ENCODE peak calls at places on chromosomes 7 and 10, in six cellular contexts. R is HCT116; E is ovary; M is neuronal stem cell; N is CD8-positive, alpha-beta memory T cell; F is fibroblast of lung. Z is an unnamed sample.

GRCh38 chr7:76358053-76358477 is 726 bp downstream of the YWHAG start:
- DNase-seq in E (peak; percentile 75), N (no peak), F (no peak), R (no peak), M (peak; percentile 41), Z (peak; percentile 61)

GRCh38 chr7:152735443-152736004 is 24.0 kb upstream of the ACTR3B start:
- DNase-seq in N (no peak), R (no peak), F (no peak), M (no peak), E (no peak), Z (peak; percentile 22)

GRCh38 chr7:6197801-6198551 is 74.4 kb downstream of the CYTH3 start:
- DNase-seq in F (no peak), M (no peak), E (no peak), N (no peak), R (no peak), Z (no peak)

GRCh38 chr7:36287371-36288241 is 102.1 kb upstream of the ANLN start:
- DNase-seq in R (no peak), N (peak; percentile 51), E (no peak), M (no peak), F (no peak), Z (no peak)

GRCh38 chr10:43304687-43305333 is 37.9 kb upstream of the RASGEF1A start:
- DNase-seq in M (peak; percentile 38), E (peak; percentile 77), R (no peak), N (peak; percentile 41), F (peak; percentile 52), Z (peak; percentile 74)

GRCh38 chr10:36476399-36476798 is 649.0 kb upstream of the ANKRD30A start:
- DNase-seq in M (no peak), N (no peak), R (no peak), F (no peak), E (no peak), Z (no peak)

GRCh38 chr7:26307226-26307625 is 15.6 kb downstream of the SNX10 start:
- DNase-seq in R (no peak), F (peak; percentile 26), N (no peak), M (no peak), E (no peak), Z (no peak)

GRCh38 chr7:37758467-37758866 is 74.9 kb downstream of the GPR141 start:
- DNase-seq in E (no peak), F (no peak), R (no peak), M (no peak), N (no peak), Z (no peak)

GRCh38 chr10:42992156-42992956 is 84.5 kb upstream of the RET start:
- DNase-seq in M (no peak), R (no peak), E (no peak), N (no peak), F (no peak), Z (no peak)

GRCh38 chr7:39618868-39619267 is 4.5 kb upstream of the RALA start:
- DNase-seq in E (no peak), N (no peak), R (no peak), F (no peak), M (no peak), Z (no peak)

GRCh38 chr10:92702301-92702916 is 12.7 kb downstream of the HHEX start:
- DNase-seq in R (no peak), N (no peak), F (no peak), E (no peak), M (no peak), Z (no peak)

GRCh38 chr10:84845628-84846261 is 517.4 kb downstream of the CCSER2 start:
- DNase-seq in E (no peak), R (peak; percentile 23), N (no peak), F (no peak), M (peak; percentile 15), Z (peak; percentile 71)

GRCh38 chr10:102394801-102395676 is 466 bp upstream of the NFKB2 start:
- DNase-seq in M (peak; percentile 81), R (peak; percentile 72), N (peak; percentile 91), F (peak; percentile 80), E (peak; percentile 93), Z (peak; percentile 81)

GRCh38 chr10:90222372-90222771 is 521.0 kb downstream of the KIF20B start:
- DNase-seq in E (no peak), R (peak; percentile 45), M (no peak), F (peak; percentile 88), N (no peak), Z (no peak)

GRCh38 chr7:44761207-44762161 is 12.8 kb downstream of the ZMIZ2 start:
- DNase-seq in F (no peak), E (peak; percentile 81), N (no peak), M (no peak), R (peak; percentile 67), Z (no peak)

GRCh38 chr7:135245826-135246825 is 12.5 kb downstream of the STRA8 start:
- DNase-seq in E (no peak), F (no peak), N (no peak), M (no peak), R (no peak), Z (no peak)

GRCh38 chr7:150388709-150389531 is 9.8 kb downstream of the ZNF775 start:
- DNase-seq in E (peak; percentile 85), N (no peak), F (peak; percentile 63), R (no peak), M (no peak), Z (peak; percentile 95)

GRCh38 chr7:138032775-138033174 is 30.9 kb upstream of the CREB3L2 start:
- DNase-seq in E (no peak), F (peak; percentile 63), R (no peak), M (no peak), N (no peak), Z (no peak)

GRCh38 chr7:138029941-138030340 is 28.1 kb upstream of the CREB3L2 start:
- DNase-seq in F (peak; percentile 27), M (no peak), E (no peak), R (no peak), N (no peak), Z (no peak)

GRCh38 chr7:138032186-138032585 is 30.3 kb upstream of the CREB3L2 start:
- DNase-seq in R (no peak), N (no peak), F (peak; percentile 48), E (no peak), M (no peak), Z (no peak)

GRCh38 chr7:138029126-138029525 is 27.2 kb upstream of the CREB3L2 start:
- DNase-seq in F (no peak), R (no peak), E (no peak), M (no peak), N (no peak), Z (no peak)

DNA sequence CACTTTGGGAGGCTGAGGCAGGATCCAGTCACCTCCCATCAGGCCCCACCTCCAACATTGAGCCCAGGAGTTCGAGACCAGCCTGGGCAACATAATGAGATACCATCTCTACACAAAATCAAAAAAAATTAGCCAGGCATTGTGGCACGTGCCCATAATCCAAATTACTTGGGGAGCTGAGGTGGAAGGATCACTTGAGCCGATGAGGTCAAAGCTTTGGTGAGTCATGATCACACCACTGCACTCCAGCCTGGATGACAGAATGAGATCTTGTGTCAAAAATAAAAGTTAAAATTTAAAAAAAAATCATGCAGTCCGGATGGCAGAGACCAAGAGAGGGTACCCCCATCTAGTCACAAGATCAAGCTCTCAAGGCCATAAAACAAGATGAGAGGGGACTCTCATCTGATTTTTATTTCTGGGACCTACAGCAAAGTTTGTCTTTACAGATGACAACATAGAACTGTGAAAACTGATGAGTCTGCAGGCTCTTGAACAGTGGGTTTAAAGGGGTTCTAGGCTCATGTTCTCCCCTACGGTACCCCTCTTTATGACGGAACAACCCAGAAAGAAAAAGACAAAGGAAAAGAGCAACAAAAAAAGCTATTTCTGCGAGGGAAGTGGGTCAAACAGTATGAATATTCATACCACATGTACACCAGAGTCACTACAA is 28.9 kb upstream of the CREB3L2 start:
- DNase-seq in R (no peak), E (no peak), F (peak; percentile 27), N (no peak), M (no peak), Z (no peak)
- H3K9me3 ChIP-seq in R (no peaks in the 10 kb centered on the region), E (no peaks in the 10 kb centered on the region), F (no peaks in the 10 kb centered on the region), N (no peaks in the 10 kb centered on the region), M (peaks cover 4% of the 10 kb centered on the region), Z (peaks cover 7% of the 10 kb centered on the region)

GRCh38 chr7:55574062-55574717 is 1.9 kb upstream of the VOPP1 start:
- DNase-seq in F (peak; percentile 74), M (no peak), E (no peak), R (no peak), N (peak; percentile 56), Z (no peak)
- H3K27ac ChIP-seq in F (no peak overlapping the region), M (no peak overlapping the region), E (no peak overlapping the region), R (no peak overlapping the region), N (no peak overlapping the region), Z (no peak overlapping the region)

DNA sequence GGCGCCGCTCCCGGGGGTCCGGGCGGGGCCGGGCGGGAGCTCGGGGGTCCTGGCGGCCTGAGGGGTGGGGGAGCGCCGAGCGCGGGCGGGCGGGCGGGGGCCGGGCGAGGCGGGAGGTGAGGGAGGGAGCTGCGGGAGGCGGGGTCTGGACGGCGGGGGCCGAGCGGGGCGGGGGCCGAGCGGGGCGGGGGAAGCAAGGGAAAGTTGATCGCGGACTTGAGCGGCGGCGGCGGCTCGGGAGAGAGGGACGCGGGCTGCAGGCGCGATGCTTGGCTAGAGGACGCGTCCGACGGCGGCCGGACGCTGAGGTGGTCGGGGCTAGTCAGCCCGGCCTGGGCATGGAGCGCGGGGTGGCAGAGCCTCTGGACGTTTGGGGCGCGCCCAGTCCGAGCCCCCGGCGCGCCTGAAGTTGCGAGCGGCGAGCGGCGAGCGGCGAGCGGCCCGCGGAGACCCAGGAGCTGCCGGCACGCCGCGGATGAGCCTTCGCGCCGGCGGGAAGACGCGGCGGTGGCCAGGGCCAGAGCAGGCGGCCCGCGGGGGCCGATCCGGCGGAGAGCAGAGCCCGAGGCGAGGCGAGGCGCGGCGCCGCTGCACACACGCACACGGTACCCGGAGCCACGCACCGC is at the start of gene CDH23:
- DNase-seq in M (peak; percentile 58), F (peak; percentile 10), R (no peak), E (peak; percentile 79), N (no peak), Z (peak; percentile 83)
- H3K4me3 ChIP-seq in M (no peak within 1 kb of the TSS), F (no peak within 1 kb of the TSS), R (no peak within 1 kb of the TSS), E (peak within 1 kb of the TSS; percentile 63), N (no peak within 1 kb of the TSS), Z (peak within 1 kb of the TSS; percentile 91)

GRCh38 chr7:63887031-63887430 is 111.6 kb upstream of the ZNF722 start:
- DNase-seq in E (no peak), N (no peak), M (no peak), R (no peak), F (no peak), Z (no peak)
- H3K9me3 ChIP-seq in E (peaks cover 4% of the 10 kb centered on the region), N (peaks cover 3% of the 10 kb centered on the region), M (peaks cover 42% of the 10 kb centered on the region), R (peaks cover 15% of the 10 kb centered on the region), F (no peaks in the 10 kb centered on the region), Z (peaks cover 10% of the 10 kb centered on the region)

DNA sequence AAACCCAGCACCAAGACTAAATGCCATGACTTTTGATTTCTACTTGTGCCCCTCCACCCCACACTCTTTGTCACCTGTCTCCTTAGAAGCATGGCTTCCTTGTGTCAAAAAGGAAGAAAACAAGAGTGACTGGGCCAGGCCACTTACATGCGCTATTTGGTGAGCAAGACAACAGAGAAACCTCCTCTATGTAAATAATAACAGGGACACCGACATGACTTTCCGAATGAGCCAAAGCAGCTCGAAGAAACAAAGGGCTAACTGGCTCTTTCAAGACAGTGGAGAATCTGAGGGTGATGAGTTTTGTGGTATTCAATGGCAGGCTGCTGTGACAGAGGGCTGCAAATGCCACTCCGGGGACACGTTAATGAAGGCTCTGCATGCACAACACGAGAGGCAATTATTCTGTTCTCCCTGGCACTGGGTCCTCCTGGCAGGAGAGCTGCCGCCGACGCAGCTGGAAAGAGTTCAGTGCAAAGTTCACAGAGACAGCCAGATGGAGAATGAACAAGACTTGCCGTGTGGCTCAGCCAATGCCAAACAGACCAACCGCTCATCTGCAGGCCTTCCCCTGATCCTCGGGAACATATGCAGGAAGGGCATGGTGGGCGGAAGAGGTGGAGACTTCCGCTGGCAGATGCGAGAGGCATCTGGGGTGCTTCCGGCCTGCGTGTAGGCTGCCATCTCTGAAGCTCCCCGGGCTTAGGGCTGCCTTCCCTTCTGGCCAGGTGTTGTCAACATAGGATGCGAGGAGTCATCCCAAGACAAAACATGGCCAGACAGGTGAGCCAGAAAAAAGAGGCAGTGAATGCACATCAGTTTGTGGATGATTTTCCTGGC is 59.1 kb upstream of the SMNDC1 start:
- DNase-seq in M (no peak), F (no peak), N (no peak), E (no peak), R (no peak), Z (no peak)
- H3K27ac ChIP-seq in M (no peak overlapping the region), F (no peak overlapping the region), N (no peak overlapping the region), E (no peak overlapping the region), R (no peak overlapping the region), Z (no peak overlapping the region)